ENCODE peak calls at places on chromosomes 4 and X, in six cellular contexts. U is M059J; W is body of pancreas; E is activated naive CD4-positive, alpha-beta T cell treated with Interleukin-2 at 50 U/mL for 16 hours; D is GDM1; P is EL. X is an unnamed sample.
A peak's percentile ranks its signal among the peaks of the same experiment; 100 is the strongest.

GRCh38 chrX:23643020-23643419 is 24.3 kb upstream of the PRDX4 start:
- DNase-seq in P (no peak), U (no peak), W (no peak), D (no peak), E (no peak), X (no peak)

GRCh38 chr4:10730019-10730418 is 45.5 kb upstream of the CLNK start:
- DNase-seq in D (no peak), U (peak; percentile 51), W (no peak), E (no peak), P (no peak), X (no peak)

GRCh38 chrX:51851507-51852085 is 41.8 kb upstream of the MAGED1 start:
- DNase-seq in E (no peak), W (no peak), P (no peak), D (no peak), U (no peak), X (no peak)

GRCh38 chr4:163161536-163162205 is 5.0 kb downstream of the NAF1 start:
- DNase-seq in D (no peak), W (no peak), U (no peak), P (peak; percentile 85), E (peak; percentile 10), X (no peak)

GRCh38 chrX:129759576-129760061 is 20.1 kb upstream of the SASH3 start:
- DNase-seq in D (peak; percentile 75), E (peak; percentile 60), W (no peak), U (peak; percentile 95), P (peak; percentile 68), X (no peak)

GRCh38 chr4:98528882-98529281 is 129.5 kb downstream of the TSPAN5 start:
- DNase-seq in P (no peak), U (no peak), D (no peak), E (peak; percentile 16), W (no peak), X (no peak)

GRCh38 chrX:136627381-136627780 is 20.6 kb upstream of the CD40LG start:
- DNase-seq in U (no peak), D (no peak), E (peak; percentile 29), W (no peak), P (no peak), X (no peak)

GRCh38 chrX:132497432-132497831 is 8.6 kb upstream of the MBNL3 start:
- DNase-seq in U (no peak), W (no peak), D (no peak), E (no peak), P (no peak), X (no peak)

GRCh38 chr4:47703964-47704363 is 133.9 kb downstream of the CORIN start:
- DNase-seq in E (no peak), D (no peak), P (no peak), U (no peak), W (no peak), X (no peak)

GRCh38 chrX:118528089-118528753 is 32.6 kb downstream of the DOCK11 start:
- DNase-seq in D (peak; percentile 9), E (peak; percentile 59), P (no peak), U (no peak), W (no peak), X (no peak)

GRCh38 chr4:142707397-142707796 is 138.7 kb downstream of the INPP4B start:
- DNase-seq in U (no peak), E (no peak), D (peak; percentile 80), W (no peak), P (no peak), X (no peak)

GRCh38 chr4:109910261-109910660 is 2.4 kb upstream of the EGF start:
- DNase-seq in P (no peak), W (no peak), E (no peak), D (no peak), U (no peak), X (no peak)

GRCh38 chrX:15914486-15914885 is 59.9 kb upstream of the AP1S2 start:
- DNase-seq in D (no peak), U (no peak), W (no peak), P (no peak), E (no peak), X (no peak)

GRCh38 chrX:107709266-107709795 is 66.3 kb downstream of the TSC22D3 start:
- DNase-seq in E (no peak), P (no peak), W (no peak), U (no peak), D (no peak), X (no peak)

GRCh38 chr4:69054578-69055200 is 41.6 kb upstream of the UGT2B7 start:
- DNase-seq in E (no peak), U (peak; percentile 79), W (peak; percentile 60), D (no peak), P (peak; percentile 62), X (no peak)

GRCh38 chr4:69708211-69708610 is 52.2 kb downstream of the SULT1B1 start:
- DNase-seq in D (no peak), P (no peak), E (no peak), U (no peak), W (no peak), X (no peak)

X was measured in NT2/D1.